ENCODE peak calls at places on chromosomes 6 and 20, in ten cellular contexts. D is trophoblast cell, T is A549, V is fibroblast of lung, P is aorta, N is PC-9, L is hepatocyte, B is uterus, Q is psoas muscle, A is adrenal gland. O is an unnamed sample.

GRCh38 chr6:38773338-38773737 is 58.2 kb downstream of the DNAH8 start:
- DNase-seq in D (peak; percentile 55), T (no peak), V (no peak), P (no peak), N (no peak), L (peak; percentile 22), B (no peak), Q (no peak), A (no peak), O (no peak)

GRCh38 chr6:89976141-89977020 is 82.1 kb downstream of the GJA10 start:
- DNase-seq in D (peak; percentile 18), T (no peak), V (no peak), P (no peak), N (no peak), L (no peak), B (no peak), Q (no peak), A (no peak), O (no peak)

GRCh38 chr6:14046476-14047068 is 71.0 kb upstream of the CD83 start:
- DNase-seq in D (peak; percentile 35), T (peak; percentile 60), V (peak; percentile 51), P (no peak), N (peak; percentile 40), L (peak; percentile 80), B (no peak), Q (no peak), A (peak; percentile 33), O (peak; percentile 79)

GRCh38 chr6:45504947-45505346 is 127.2 kb upstream of the SUPT3H start:
- DNase-seq in D (no peak), T (no peak), V (peak; percentile 81), P (no peak), N (peak; percentile 56), L (peak; percentile 43), B (no peak), Q (no peak), A (no peak), O (peak; percentile 74)

GRCh38 chr6:31138982-31139381 is at the start of gene PSORS1C2:
- DNase-seq in D (no peak), T (no peak), V (no peak), P (no peak), N (peak; percentile 55), L (no peak), B (no peak), Q (no peak), A (no peak), O (no peak)

GRCh38 chr6:111176763-111177099 is 89.4 kb downstream of the SLC16A10 start:
- DNase-seq in D (no peak), T (no peak), V (no peak), P (no peak), N (no peak), L (no peak), B (no peak), Q (no peak), A (no peak), O (no peak)

GRCh38 chr20:49892260-49893216 is 22.8 kb downstream of the SPATA2 start:
- DNase-seq in D (no peak), T (no peak), V (no peak), P (peak; percentile 68), N (no peak), L (no peak), B (no peak), Q (no peak), A (peak; percentile 64), O (no peak)

GRCh38 chr6:161137839-161138544 is 135.9 kb downstream of the AGPAT4 start:
- DNase-seq in D (no peak), T (no peak), V (peak; percentile 23), P (peak; percentile 47), N (no peak), L (no peak), B (no peak), Q (no peak), A (no peak), O (peak; percentile 56)

GRCh38 chr6:167448378-167448777 is 123.5 kb downstream of the TTLL2 start:
- DNase-seq in D (no peak), T (no peak), V (no peak), P (no peak), N (no peak), L (no peak), B (no peak), Q (no peak), A (no peak), O (no peak)

GRCh38 chr20:19205999-19206398 is 6.4 kb upstream of the SLC24A3 start:
- DNase-seq in D (peak; percentile 72), T (peak; percentile 47), V (peak; percentile 44), P (peak; percentile 95), N (peak; percentile 47), L (peak; percentile 84), B (peak; percentile 73), Q (peak; percentile 75), A (peak; percentile 78), O (peak; percentile 63)

GRCh38 chr6:134908906-134909516 is 40.9 kb downstream of the ALDH8A1 start:
- DNase-seq in D (peak; percentile 96), T (peak; percentile 58), V (peak; percentile 98), P (peak; percentile 89), N (peak; percentile 62), L (peak; percentile 59), B (peak; percentile 89), Q (peak; percentile 84), A (peak; percentile 90), O (peak; percentile 99)

GRCh38 chr6:81465859-81466258 is 286.6 kb downstream of the TENT5A start:
- DNase-seq in D (peak; percentile 3), T (no peak), V (peak; percentile 34), P (no peak), N (peak; percentile 12), L (peak; percentile 15), B (no peak), Q (no peak), A (peak; percentile 25), O (peak; percentile 66)

GRCh38 chr20:50144362-50144761 is 9.2 kb downstream of the PEDS1 start:
- DNase-seq in D (peak; percentile 93), T (peak; percentile 49), V (peak; percentile 97), P (peak; percentile 83), N (peak; percentile 61), L (peak; percentile 71), B (peak; percentile 53), Q (peak; percentile 72), A (peak; percentile 84), O (peak; percentile 99)

GRCh38 chr6:353642-354614 is 37.6 kb upstream of the IRF4 start:
- DNase-seq in D (no peak), T (no peak), V (no peak), P (no peak), N (no peak), L (no peak), B (no peak), Q (no peak), A (no peak), O (no peak)

GRCh38 chr20:50317644-50318043 is 127.0 kb downstream of the CEBPB start:
- DNase-seq in D (no peak), T (no peak), V (no peak), P (peak; percentile 72), N (no peak), L (no peak), B (no peak), Q (no peak), A (no peak), O (no peak)

DNA sequence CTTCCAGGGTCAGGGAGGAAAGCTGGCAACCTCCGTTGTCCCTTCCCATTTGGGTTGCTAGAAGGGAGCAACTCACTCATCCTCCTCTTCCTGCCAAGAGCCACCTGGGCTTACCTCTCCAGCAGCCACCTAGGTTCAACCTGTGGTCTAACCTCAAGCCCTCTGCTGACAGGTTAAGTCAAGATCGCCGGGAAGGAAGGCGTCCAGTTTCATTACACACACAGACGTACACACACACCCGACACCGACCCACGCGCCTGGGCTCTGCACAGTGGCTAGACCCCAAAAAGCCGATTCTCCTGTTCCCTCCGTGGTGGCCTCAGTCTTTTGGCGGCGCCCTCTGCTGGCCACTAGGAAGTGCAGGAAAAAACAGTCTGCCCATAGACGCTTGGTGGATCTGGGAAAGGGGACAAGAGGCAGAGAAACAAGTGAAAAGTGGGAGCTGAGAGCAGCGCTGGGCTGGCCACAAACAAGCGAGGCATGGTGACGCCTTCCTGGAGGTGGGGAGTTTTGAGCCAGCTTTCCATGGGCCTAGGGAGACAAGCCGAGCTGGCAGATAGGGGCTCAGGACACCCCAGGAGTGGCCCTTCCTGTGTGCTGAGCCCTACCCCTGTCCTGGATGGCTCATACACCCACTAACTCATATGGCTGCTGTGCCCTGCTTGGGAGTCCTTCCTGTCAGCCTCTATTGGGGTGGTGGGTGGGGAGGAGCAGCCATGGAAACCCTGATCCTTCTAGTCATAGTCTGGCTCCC is 52.7 kb downstream of the MRPL14 start:
- DNase-seq in D (no peak), T (peak; percentile 73), V (peak; percentile 82), P (peak; percentile 90), N (peak; percentile 67), L (peak; percentile 90), B (peak; percentile 81), Q (peak; percentile 75), A (peak; percentile 85), O (peak; percentile 91)
- H3K4me1 ChIP-seq in D (peaks cover 20% of the 10 kb centered on the region), T (peaks cover 37% of the 10 kb centered on the region), V (peaks cover 41% of the 10 kb centered on the region), P (no peaks in the 10 kb centered on the region), N (peaks cover 80% of the 10 kb centered on the region), L (peaks cover 35% of the 10 kb centered on the region), B (peaks cover 16% of the 10 kb centered on the region), Q (peaks cover 26% of the 10 kb centered on the region), A (peaks cover 8% of the 10 kb centered on the region), O (peaks cover 37% of the 10 kb centered on the region)

GRCh38 chr6:15882345-15882744 is 219.5 kb upstream of the DTNBP1 start:
- DNase-seq in D (no peak), T (no peak), V (no peak), P (no peak), N (no peak), L (no peak), B (no peak), Q (no peak), A (no peak), O (no peak)
- H3K4me1 ChIP-seq in D (no peaks in the 10 kb centered on the region), T (no peaks in the 10 kb centered on the region), V (peaks cover 5% of the 10 kb centered on the region), P (no peaks in the 10 kb centered on the region), N (no peaks in the 10 kb centered on the region), L (peaks cover 6% of the 10 kb centered on the region), B (no peaks in the 10 kb centered on the region), Q (peaks cover 12% of the 10 kb centered on the region), A (no peaks in the 10 kb centered on the region), O (peaks cover 12% of the 10 kb centered on the region)

GRCh38 chr20:33835773-33836172 is 24.6 kb downstream of the CHMP4B start:
- DNase-seq in D (no peak), T (no peak), V (peak; percentile 62), P (no peak), N (no peak), L (no peak), B (peak; percentile 64), Q (peak; percentile 46), A (no peak), O (peak; percentile 28)
- H3K4me1 ChIP-seq in D (peaks cover 28% of the 10 kb centered on the region), T (peaks cover 13% of the 10 kb centered on the region), V (peaks cover 3% of the 10 kb centered on the region), P (no peaks in the 10 kb centered on the region), N (peaks cover 13% of the 10 kb centered on the region), L (peaks cover 67% of the 10 kb centered on the region), B (peaks cover 5% of the 10 kb centered on the region), Q (peaks cover 65% of the 10 kb centered on the region), A (peaks cover 40% of the 10 kb centered on the region), O (peaks cover 4% of the 10 kb centered on the region)

DNA sequence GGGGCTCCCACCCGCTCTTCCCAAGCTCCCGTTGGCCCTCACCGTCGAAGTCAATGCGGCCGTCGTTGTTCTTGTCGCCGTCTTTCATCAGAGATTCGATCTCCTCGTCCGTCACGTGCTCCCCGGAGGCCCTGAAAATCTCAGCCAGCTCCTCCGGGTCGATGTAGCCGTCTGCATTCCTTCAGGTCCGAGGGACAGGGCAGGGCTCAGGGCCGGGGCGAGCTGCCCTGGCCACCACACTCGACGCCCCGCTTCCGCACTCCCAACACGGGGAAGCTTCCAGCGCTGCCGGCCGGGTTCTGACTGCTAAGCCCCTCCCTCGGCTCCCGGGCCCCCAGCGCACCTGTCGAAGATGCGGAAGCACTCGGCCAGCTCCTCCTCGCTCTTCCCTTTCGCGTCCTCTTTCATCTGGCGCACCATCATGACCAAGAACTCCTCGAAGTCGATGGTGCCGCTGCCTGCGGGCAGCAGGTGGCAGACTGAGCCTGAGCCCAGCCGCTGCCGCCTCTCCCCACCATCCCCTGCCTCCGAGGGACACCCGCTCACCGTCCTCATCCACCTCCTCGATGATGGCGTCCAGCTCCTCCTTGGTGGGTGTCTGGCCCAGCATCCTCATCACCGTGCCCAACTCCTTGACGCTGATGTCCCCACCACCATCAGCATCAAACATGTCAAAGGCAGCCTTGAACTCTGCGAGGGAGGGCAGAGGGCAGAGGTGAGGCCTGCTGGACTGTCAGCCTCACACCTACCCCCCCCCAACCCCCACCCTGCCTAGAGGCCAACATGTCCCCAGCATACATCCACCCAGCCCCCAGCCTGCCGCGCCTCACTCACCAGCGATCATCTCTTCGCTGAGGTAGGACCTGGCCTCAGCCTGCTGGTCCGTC is 2.9 kb downstream of the TNNC2 start:
- DNase-seq in D (peak; percentile 24), T (no peak), V (peak; percentile 45), P (no peak), N (peak; percentile 25), L (peak; percentile 59), B (no peak), Q (peak; percentile 65), A (peak; percentile 72), O (peak; percentile 65)
- H3K4me1 ChIP-seq in D (peaks cover 17% of the 10 kb centered on the region), T (peaks cover 10% of the 10 kb centered on the region), V (peaks cover 15% of the 10 kb centered on the region), P (no peaks in the 10 kb centered on the region), N (peaks cover 16% of the 10 kb centered on the region), L (peaks cover 4% of the 10 kb centered on the region), B (peaks cover 8% of the 10 kb centered on the region), Q (peaks cover 38% of the 10 kb centered on the region), A (peaks cover 9% of the 10 kb centered on the region), O (peaks cover 11% of the 10 kb centered on the region)

O was measured in GM23248.